ENCODE peak calls at places on chromosome 15, in eight cellular contexts. U is kidney, Q is lower leg skin, A is glutamatergic neuron, G is BE2C, D is stomach, I is cardiac muscle cell, V is A549. J is an unnamed sample.

GRCh38 chr15:88257311-88257901 is 867 bp upstream of the NTRK3 start:
- DNase-seq in U (no peak), Q (no peak), A (peak), G (peak), D (no peak), I (peak), V (no peak), J (no peak)

GRCh38 chr15:47293763-47294162 is 423.5 kb upstream of the SEMA6D start:
- DNase-seq in U (peak), Q (peak), A (no peak), G (no peak), D (no peak), I (no peak), V (no peak), J (no peak)

GRCh38 chr15:70083423-70083822 is 14.3 kb downstream of the TLE3 start:
- DNase-seq in U (no peak), Q (no peak), A (no peak), G (no peak), D (no peak), I (no peak), V (no peak), J (no peak)

GRCh38 chr15:71352765-71353164 is 237.5 kb downstream of the THSD4 start:
- DNase-seq in U (no peak), Q (no peak), A (no peak), G (no peak), D (no peak), I (no peak), V (no peak), J (no peak)

GRCh38 chr15:70535071-70535954 is 228.0 kb downstream of the UACA start:
- DNase-seq in U (no peak), Q (no peak), A (no peak), G (no peak), D (no peak), I (no peak), V (no peak), J (no peak)

GRCh38 chr15:65268411-65268810 is 18.3 kb downstream of the PARP16 start:
- DNase-seq in U (no peak), Q (no peak), A (no peak), G (no peak), D (no peak), I (no peak), V (no peak), J (no peak)

GRCh38 chr15:22989576-22990477 is 9.7 kb upstream of the CYFIP1 start:
- DNase-seq in U (no peak), Q (no peak), A (no peak), G (no peak), D (peak), I (no peak), V (no peak), J (no peak)

GRCh38 chr15:41932101-41932500 is 38.2 kb upstream of the SPTBN5 start:
- DNase-seq in U (no peak), Q (no peak), A (no peak), G (no peak), D (no peak), I (no peak), V (no peak), J (no peak)

GRCh38 chr15:64754663-64755426 is 20.5 kb downstream of the RBPMS2 start:
- DNase-seq in U (no peak), Q (no peak), A (no peak), G (no peak), D (no peak), I (no peak), V (no peak), J (no peak)

GRCh38 chr15:92304239-92304975 is 89.3 kb upstream of the ST8SIA2 start:
- DNase-seq in U (no peak), Q (no peak), A (no peak), G (no peak), D (no peak), I (peak), V (no peak), J (no peak)

GRCh38 chr15:75843618-75844610 is 667 bp downstream of the UBE2Q2 start:
- DNase-seq in U (peak), Q (peak), A (peak), G (peak), D (peak), I (peak), V (peak), J (peak)

GRCh38 chr15:25670025-25670554 is 193.0 kb downstream of the ATP10A start:
- DNase-seq in U (peak), Q (peak), A (peak), G (no peak), D (no peak), I (peak), V (no peak), J (no peak)

GRCh38 chr15:39874890-39875549 is 45.0 kb downstream of the GPR176 start:
- DNase-seq in U (no peak), Q (peak), A (peak), G (peak), D (peak), I (peak), V (peak), J (peak)

GRCh38 chr15:25054329-25054728 is 99.5 kb downstream of the SNRPN start:
- DNase-seq in U (no peak), Q (peak), A (no peak), G (no peak), D (peak), I (no peak), V (no peak), J (no peak)

GRCh38 chr15:65211157-65211982 is at the start of gene CILP:
- DNase-seq in U (peak), Q (peak), A (no peak), G (peak), D (no peak), I (peak), V (no peak), J (no peak)

GRCh38 chr15:97981058-97981457 is 20.6 kb downstream of the ARRDC4 start:
- DNase-seq in U (no peak), Q (no peak), A (no peak), G (no peak), D (no peak), I (no peak), V (no peak), J (no peak)

GRCh38 chr15:72315706-72316370 is 4.1 kb downstream of the CELF6 start:
- DNase-seq in U (no peak), Q (no peak), A (peak), G (peak), D (no peak), I (no peak), V (no peak), J (no peak)

GRCh38 chr15:77027697-77028450 is 32.9 kb downstream of the PSTPIP1 start:
- DNase-seq in U (peak), Q (no peak), A (peak), G (peak), D (no peak), I (peak), V (no peak), J (no peak)

GRCh38 chr15:87483468-87483867 is 773.1 kb downstream of the NTRK3 start:
- DNase-seq in U (no peak), Q (no peak), A (no peak), G (no peak), D (no peak), I (no peak), V (no peak), J (no peak)

GRCh38 chr15:75454471-75455418 is 3.3 kb upstream of the SIN3A start:
- DNase-seq in U (peak), Q (peak), A (peak), G (peak), D (peak), I (peak), V (peak), J (peak)

GRCh38 chr15:43187544-43188155 is 2.4 kb downstream of the CCNDBP1 start:
- DNase-seq in U (no peak), Q (no peak), A (no peak), G (no peak), D (no peak), I (peak), V (peak), J (no peak)

GRCh38 chr15:68815598-68815997 is 5.1 kb downstream of the ANP32A start:
- DNase-seq in U (no peak), Q (no peak), A (no peak), G (no peak), D (no peak), I (no peak), V (no peak), J (no peak)

GRCh38 chr15:57922780-57923179 is 142.7 kb downstream of the ALDH1A2 start:
- DNase-seq in U (peak), Q (no peak), A (no peak), G (peak), D (peak), I (peak), V (no peak), J (peak)

GRCh38 chr15:89106200-89106599 is 17.9 kb downstream of the ABHD2 start:
- DNase-seq in U (no peak), Q (no peak), A (no peak), G (no peak), D (no peak), I (no peak), V (no peak), J (no peak)

GRCh38 chr15:89566141-89566540 is 9.1 kb upstream of the TICRR start:
- DNase-seq in U (no peak), Q (no peak), A (no peak), G (no peak), D (no peak), I (no peak), V (no peak), J (no peak)

GRCh38 chr15:55267401-55268053 is 22.1 kb downstream of the RAB27A start:
- DNase-seq in U (no peak), Q (peak), A (no peak), G (peak), D (peak), I (no peak), V (no peak), J (no peak)

GRCh38 chr15:29570121-29570930 is 251.9 kb downstream of the TJP1 start:
- DNase-seq in U (peak), Q (no peak), A (peak), G (no peak), D (no peak), I (peak), V (no peak), J (peak)

GRCh38 chr15:33211409-33211808 is 16.9 kb upstream of the FMN1 start:
- DNase-seq in U (no peak), Q (peak), A (peak), G (peak), D (peak), I (peak), V (no peak), J (no peak)

GRCh38 chr15:93861956-93862741 is 369.2 kb upstream of the MCTP2 start:
- DNase-seq in U (no peak), Q (no peak), A (no peak), G (peak), D (no peak), I (no peak), V (no peak), J (no peak)

GRCh38 chr15:70309716-70310115 is 212.0 kb upstream of the TLE3 start:
- DNase-seq in U (no peak), Q (no peak), A (no peak), G (no peak), D (no peak), I (no peak), V (no peak), J (no peak)

GRCh38 chr15:41407341-41407740 is 5.0 kb upstream of the NDUFAF1 start:
- DNase-seq in U (no peak), Q (no peak), A (no peak), G (no peak), D (no peak), I (no peak), V (no peak), J (no peak)

GRCh38 chr15:90376789-90377188 is 11.3 kb upstream of the IQGAP1 start:
- DNase-seq in U (no peak), Q (no peak), A (no peak), G (no peak), D (peak), I (no peak), V (no peak), J (no peak)

GRCh38 chr15:27479232-27480140 is 508.5 kb downstream of the GABRG3 start:
- DNase-seq in U (no peak), Q (peak), A (no peak), G (no peak), D (no peak), I (no peak), V (no peak), J (no peak)

GRCh38 chr15:43465105-43465504 is 27.9 kb downstream of the TP53BP1 start:
- DNase-seq in U (no peak), Q (no peak), A (no peak), G (no peak), D (no peak), I (no peak), V (no peak), J (no peak)

GRCh38 chr15:88656760-88657221 is 18.0 kb downstream of the ISG20 start:
- DNase-seq in U (peak), Q (no peak), A (no peak), G (no peak), D (peak), I (no peak), V (no peak), J (no peak)

GRCh38 chr15:65258863-65259262 is 27.8 kb downstream of the PARP16 start:
- DNase-seq in U (no peak), Q (peak), A (no peak), G (no peak), D (no peak), I (no peak), V (no peak), J (no peak)

GRCh38 chr15:40937762-40938529 is 8.8 kb downstream of the DLL4 start:
- DNase-seq in U (no peak), Q (no peak), A (no peak), G (no peak), D (no peak), I (no peak), V (peak), J (peak)

GRCh38 chr15:52233405-52233804 is 42.2 kb upstream of the GNB5 start:
- DNase-seq in U (no peak), Q (no peak), A (no peak), G (no peak), D (no peak), I (no peak), V (no peak), J (no peak)
- TF ChIP-seq CTCF in U (no peak), Q (no peak), A (no peak), G (no peak), D (no peak), I (no peak), V (no peak), J (no peak)

GRCh38 chr15:100517820-100518219 is 10.9 kb downstream of the CERS3 start:
- DNase-seq in U (no peak), Q (no peak), A (no peak), G (no peak), D (no peak), I (no peak), V (no peak), J (no peak)

GRCh38 chr15:100516592-100517489 is 11.9 kb downstream of the CERS3 start:
- DNase-seq in U (no peak), Q (no peak), A (no peak), G (no peak), D (no peak), I (no peak), V (no peak), J (no peak)

GRCh38 chr15:100520132-100520921 is 8.4 kb downstream of the CERS3 start:
- DNase-seq in U (no peak), Q (no peak), A (no peak), G (no peak), D (no peak), I (no peak), V (no peak), J (no peak)

GRCh38 chr15:100525894-100526512 is 2.7 kb downstream of the CERS3 start:
- DNase-seq in U (no peak), Q (peak), A (no peak), G (no peak), D (peak), I (no peak), V (no peak), J (no peak)

GRCh38 chr15:100521907-100522306 is 6.8 kb downstream of the CERS3 start:
- DNase-seq in U (no peak), Q (no peak), A (no peak), G (no peak), D (no peak), I (no peak), V (no peak), J (no peak)
- TF ChIP-seq CTCF in U (no peak), Q (no peak), A (no peak), G (no peak), D (no peak), I (no peak), V (no peak), J (no peak)

DNA sequence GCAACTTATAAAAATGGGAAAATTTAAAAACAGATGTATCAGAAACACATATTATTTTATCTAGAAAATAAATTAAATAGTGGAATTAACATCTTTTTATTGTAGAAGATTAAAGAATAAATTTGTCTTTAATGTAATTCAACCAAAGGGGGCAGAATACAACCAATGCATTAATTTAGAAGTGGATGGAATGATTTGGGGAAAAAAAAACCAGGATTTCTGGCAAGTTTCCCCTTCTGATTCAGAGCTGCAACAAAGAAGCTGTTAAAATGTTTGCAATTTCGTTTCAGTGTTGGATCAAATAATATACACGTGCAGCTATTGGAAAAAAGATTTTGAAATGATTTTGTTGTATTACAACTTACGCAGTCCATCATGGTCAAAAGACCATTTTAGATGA is 71.6 kb upstream of the ZNF280D start:
- DNase-seq in U (no peak), Q (no peak), A (no peak), G (no peak), D (no peak), I (no peak), V (no peak), J (no peak)
- TF ChIP-seq CTCF in U (no peak), Q (no peak), A (no peak), G (no peak), D (no peak), I (no peak), V (peak), J (no peak)

GRCh38 chr15:45087513-45087912 is 26.5 kb downstream of the DUOX2 start:
- DNase-seq in U (no peak), Q (no peak), A (no peak), G (no peak), D (no peak), I (no peak), V (no peak), J (no peak)
- TF ChIP-seq CTCF in U (no peak), Q (no peak), A (no peak), G (peak), D (no peak), I (no peak), V (no peak), J (no peak)

GRCh38 chr15:78740904-78741274 is 70.4 kb downstream of the ADAMTS7 start:
- DNase-seq in U (no peak), Q (no peak), A (no peak), G (no peak), D (peak), I (no peak), V (no peak), J (no peak)

GRCh38 chr15:78739206-78739605 is 72.1 kb downstream of the ADAMTS7 start:
- DNase-seq in U (no peak), Q (no peak), A (no peak), G (no peak), D (no peak), I (no peak), V (no peak), J (no peak)

GRCh38 chr15:78734441-78735064 is 76.7 kb downstream of the ADAMTS7 start:
- DNase-seq in U (no peak), Q (no peak), A (no peak), G (no peak), D (no peak), I (no peak), V (no peak), J (no peak)

GRCh38 chr15:78737187-78737820 is 74.0 kb downstream of the ADAMTS7 start:
- DNase-seq in U (no peak), Q (no peak), A (no peak), G (no peak), D (no peak), I (no peak), V (no peak), J (no peak)

GRCh38 chr15:78739996-78740903 is 71.0 kb downstream of the ADAMTS7 start:
- DNase-seq in U (peak), Q (no peak), A (peak), G (peak), D (peak), I (peak), V (no peak), J (peak)
- TF ChIP-seq CTCF in U (peak), Q (no peak), A (peak), G (peak), D (peak), I (peak), V (peak), J (peak)

DNA sequence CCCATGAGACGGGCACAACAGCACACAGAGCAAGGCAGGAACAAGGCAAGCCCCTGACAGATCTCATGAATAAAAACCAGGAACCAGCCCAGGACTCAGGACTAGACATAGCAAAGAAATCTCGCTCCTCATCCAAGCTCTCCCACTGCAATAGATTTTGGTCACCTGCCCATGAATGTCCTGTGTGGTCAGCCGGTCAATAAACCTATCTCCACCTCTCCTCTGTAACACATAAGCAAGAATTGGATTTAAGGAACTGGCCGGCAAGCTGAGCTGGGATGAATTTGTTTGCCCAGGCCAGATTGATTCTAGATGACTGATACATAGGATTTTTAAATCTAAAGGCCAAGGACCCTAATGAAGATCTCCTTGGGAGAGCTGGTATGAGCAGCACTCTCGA is 46.3 kb upstream of the SMAD3 start:
- DNase-seq in U (no peak), Q (no peak), A (no peak), G (no peak), D (no peak), I (no peak), V (no peak), J (no peak)
- TF ChIP-seq CTCF in U (no peak), Q (no peak), A (no peak), G (no peak), D (no peak), I (no peak), V (no peak), J (no peak)

DNA sequence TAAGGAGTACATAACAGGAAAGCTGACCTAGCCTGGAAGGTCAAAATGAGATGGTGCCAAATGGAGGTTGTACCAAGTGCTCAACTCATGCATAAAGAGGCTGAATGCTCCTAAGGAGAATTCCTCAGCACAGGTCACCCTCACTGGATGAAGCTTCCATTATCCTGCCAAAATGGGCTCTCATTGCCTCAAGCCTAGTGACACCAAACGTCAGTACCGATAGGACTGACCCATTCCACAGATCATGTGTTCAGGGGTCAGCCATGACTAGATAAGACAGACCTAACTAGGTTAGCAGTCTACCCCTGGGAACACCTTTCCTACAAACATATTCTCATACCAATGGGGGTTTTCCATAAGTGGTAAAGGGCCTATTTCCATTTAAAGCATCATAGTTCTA is 160.7 kb downstream of the MEX3B start:
- DNase-seq in U (no peak), Q (no peak), A (no peak), G (no peak), D (no peak), I (no peak), V (no peak), J (no peak)
- TF ChIP-seq CTCF in U (no peak), Q (no peak), A (no peak), G (no peak), D (no peak), I (no peak), V (no peak), J (no peak)

GRCh38 chr15:85415779-85416178 is 35.4 kb downstream of the AKAP13 start:
- DNase-seq in U (no peak), Q (no peak), A (no peak), G (no peak), D (no peak), I (no peak), V (no peak), J (no peak)

GRCh38 chr15:85412956-85413854 is 32.8 kb downstream of the AKAP13 start:
- DNase-seq in U (peak), Q (peak), A (no peak), G (no peak), D (peak), I (no peak), V (peak), J (peak)

GRCh38 chr15:85414991-85415390 is 34.6 kb downstream of the AKAP13 start:
- DNase-seq in U (no peak), Q (no peak), A (no peak), G (no peak), D (no peak), I (no peak), V (no peak), J (no peak)

GRCh38 chr15:85414037-85414436 is 33.6 kb downstream of the AKAP13 start:
- DNase-seq in U (no peak), Q (no peak), A (no peak), G (no peak), D (no peak), I (no peak), V (no peak), J (no peak)

GRCh38 chr15:85414495-85414894 is 34.1 kb downstream of the AKAP13 start:
- DNase-seq in U (no peak), Q (no peak), A (no peak), G (no peak), D (no peak), I (no peak), V (no peak), J (no peak)
- TF ChIP-seq CTCF in U (no peak), Q (no peak), A (no peak), G (no peak), D (no peak), I (peak), V (peak), J (no peak)